ENCODE peak calls at places on chromosomes 1 and 21, in six cellular contexts. One of them, this sample, is unnamed.

GRCh38 chr1:77031101-77031662 is 163.9 kb downstream of the ST6GALNAC5 start:
- DNase-seq in SK-N-SH: no peak
- DNase-seq in D721Med: no peak
- DNase-seq in activated T-cell treated with anti-CD3 and anti-CD28 coated beads for 24 hours: no peak
- DNase-seq in HT1080: peak
- DNase-seq in CD4-positive, alpha-beta T cell: no peak
- DNase-seq in this sample: peak

GRCh38 chr1:30274937-30275621 is 448.3 kb downstream of the MATN1 start:
- DNase-seq in SK-N-SH: no peak
- DNase-seq in D721Med: no peak
- DNase-seq in activated T-cell treated with anti-CD3 and anti-CD28 coated beads for 24 hours: no peak
- DNase-seq in HT1080: no peak
- DNase-seq in CD4-positive, alpha-beta T cell: no peak
- DNase-seq in this sample: no peak

GRCh38 chr1:66446261-66447001 is 87.5 kb upstream of the SGIP1 start:
- DNase-seq in SK-N-SH: peak
- DNase-seq in D721Med: peak
- DNase-seq in activated T-cell treated with anti-CD3 and anti-CD28 coated beads for 24 hours: peak
- DNase-seq in HT1080: peak
- DNase-seq in CD4-positive, alpha-beta T cell: peak
- DNase-seq in this sample: peak

GRCh38 chr1:150235436-150235851 is 468 bp downstream of the ANP32E start:
- DNase-seq in SK-N-SH: peak
- DNase-seq in D721Med: peak
- DNase-seq in activated T-cell treated with anti-CD3 and anti-CD28 coated beads for 24 hours: peak
- DNase-seq in HT1080: no peak
- DNase-seq in CD4-positive, alpha-beta T cell: no peak
- DNase-seq in this sample: peak

GRCh38 chr1:108668777-108669176 is 7.9 kb upstream of the HENMT1 start:
- DNase-seq in SK-N-SH: no peak
- DNase-seq in D721Med: no peak
- DNase-seq in activated T-cell treated with anti-CD3 and anti-CD28 coated beads for 24 hours: no peak
- DNase-seq in HT1080: no peak
- DNase-seq in CD4-positive, alpha-beta T cell: no peak
- DNase-seq in this sample: no peak

GRCh38 chr1:2344121-2344681 is 47.2 kb downstream of the MORN1 start:
- DNase-seq in SK-N-SH: no peak
- DNase-seq in D721Med: no peak
- DNase-seq in activated T-cell treated with anti-CD3 and anti-CD28 coated beads for 24 hours: no peak
- DNase-seq in HT1080: no peak
- DNase-seq in CD4-positive, alpha-beta T cell: no peak
- DNase-seq in this sample: no peak

GRCh38 chr21:35202431-35202830 is 153.3 kb upstream of the RUNX1 start:
- DNase-seq in SK-N-SH: no peak
- DNase-seq in D721Med: no peak
- DNase-seq in activated T-cell treated with anti-CD3 and anti-CD28 coated beads for 24 hours: no peak
- DNase-seq in HT1080: peak
- DNase-seq in CD4-positive, alpha-beta T cell: no peak
- DNase-seq in this sample: no peak

GRCh38 chr1:177556163-177556562 is 385.4 kb downstream of the BRINP2 start:
- DNase-seq in SK-N-SH: no peak
- DNase-seq in D721Med: no peak
- DNase-seq in activated T-cell treated with anti-CD3 and anti-CD28 coated beads for 24 hours: no peak
- DNase-seq in HT1080: no peak
- DNase-seq in CD4-positive, alpha-beta T cell: no peak
- DNase-seq in this sample: no peak

GRCh38 chr1:9905010-9905409 is 5.1 kb downstream of the CTNNBIP1 start:
- DNase-seq in SK-N-SH: no peak
- DNase-seq in D721Med: no peak
- DNase-seq in activated T-cell treated with anti-CD3 and anti-CD28 coated beads for 24 hours: no peak
- DNase-seq in HT1080: peak
- DNase-seq in CD4-positive, alpha-beta T cell: no peak
- DNase-seq in this sample: peak

GRCh38 chr1:81170721-81171120 is 630.0 kb upstream of the ADGRL2 start:
- DNase-seq in SK-N-SH: no peak
- DNase-seq in D721Med: no peak
- DNase-seq in activated T-cell treated with anti-CD3 and anti-CD28 coated beads for 24 hours: no peak
- DNase-seq in HT1080: no peak
- DNase-seq in CD4-positive, alpha-beta T cell: no peak
- DNase-seq in this sample: no peak

GRCh38 chr21:34960672-34961071 is 88.4 kb downstream of the RUNX1 start:
- DNase-seq in SK-N-SH: no peak
- DNase-seq in D721Med: no peak
- DNase-seq in activated T-cell treated with anti-CD3 and anti-CD28 coated beads for 24 hours: no peak
- DNase-seq in HT1080: no peak
- DNase-seq in CD4-positive, alpha-beta T cell: no peak
- DNase-seq in this sample: no peak

GRCh38 chr1:54152696-54153095 is at the start of gene CDCP2:
- DNase-seq in SK-N-SH: no peak
- DNase-seq in D721Med: no peak
- DNase-seq in activated T-cell treated with anti-CD3 and anti-CD28 coated beads for 24 hours: no peak
- DNase-seq in HT1080: no peak
- DNase-seq in CD4-positive, alpha-beta T cell: no peak
- DNase-seq in this sample: no peak

This sample was measured in Daoy.